ENCODE peak calls at places on chromosome 12, in eight cellular contexts. M is CD8-positive, alpha-beta T cell; A is lower leg skin; J is choroid plexus epithelial cell; R is IMR-90; W is A549; D is BE2C; E is uterus. B is an unnamed sample.

GRCh38 chr12:48182659-48183058 is 785 bp upstream of the CCDC184 start:
- DNase-seq in M (no peak), A (no peak), J (no peak), R (no peak), W (no peak), D (no peak), E (no peak), B (no peak)

GRCh38 chr12:110742718-110743570 is at the start of gene PPP1CC:
- DNase-seq in M (peak; percentile 94), A (peak; percentile 93), J (peak; percentile 94), R (peak; percentile 89), W (peak; percentile 96), D (peak; percentile 95), E (peak; percentile 92), B (peak; percentile 93)

GRCh38 chr12:90653051-90653450 is 301.9 kb downstream of the CCER1 start:
- DNase-seq in M (no peak), A (no peak), J (peak; percentile 57), R (peak; percentile 71), W (no peak), D (no peak), E (no peak), B (no peak)

GRCh38 chr12:22800332-22800731 is 175.4 kb downstream of the ETNK1 start:
- DNase-seq in M (no peak), A (no peak), J (no peak), R (no peak), W (no peak), D (no peak), E (no peak), B (no peak)

GRCh38 chr12:19183121-19183838 is 53.7 kb downstream of the PLEKHA5 start:
- DNase-seq in M (no peak), A (no peak), J (peak; percentile 77), R (peak; percentile 37), W (peak; percentile 30), D (no peak), E (no peak), B (peak; percentile 50)

GRCh38 chr12:3170423-3171194 is 93.4 kb downstream of the TSPAN9 start:
- DNase-seq in M (no peak), A (no peak), J (peak; percentile 94), R (peak; percentile 97), W (peak; percentile 77), D (no peak), E (no peak), B (peak; percentile 95)

GRCh38 chr12:131643581-131644452 is 67.1 kb upstream of the SFSWAP start:
- DNase-seq in M (no peak), A (no peak), J (no peak), R (no peak), W (no peak), D (no peak), E (no peak), B (no peak)

GRCh38 chr12:2192231-2192630 is 139.4 kb downstream of the CACNA1C start:
- DNase-seq in M (no peak), A (no peak), J (no peak), R (no peak), W (no peak), D (no peak), E (no peak), B (no peak)

GRCh38 chr12:91021076-91021475 is 16.3 kb upstream of the EPYC start:
- DNase-seq in M (no peak), A (no peak), J (no peak), R (no peak), W (no peak), D (no peak), E (no peak), B (no peak)

GRCh38 chr12:14418526-14418925 is 53.0 kb downstream of the ATF7IP start:
- DNase-seq in M (no peak), A (no peak), J (peak; percentile 63), R (peak; percentile 38), W (no peak), D (no peak), E (no peak), B (peak; percentile 50)

GRCh38 chr12:97875064-97875463 is 412.5 kb downstream of the RMST start:
- DNase-seq in M (no peak), A (no peak), J (no peak), R (no peak), W (no peak), D (no peak), E (no peak), B (no peak)

GRCh38 chr12:14367097-14367661 is 1.7 kb downstream of the ATF7IP start:
- DNase-seq in M (no peak), A (no peak), J (peak; percentile 81), R (peak; percentile 32), W (peak; percentile 19), D (no peak), E (no peak), B (peak; percentile 60)

GRCh38 chr12:98355322-98355721 is 160.1 kb upstream of the TMPO start:
- DNase-seq in M (no peak), A (no peak), J (peak; percentile 67), R (peak; percentile 54), W (peak; percentile 23), D (no peak), E (no peak), B (peak; percentile 7)

GRCh38 chr12:111288771-111289170 is 80.1 kb downstream of the PHETA1 start:
- DNase-seq in M (no peak), A (no peak), J (no peak), R (no peak), W (no peak), D (no peak), E (no peak), B (no peak)

GRCh38 chr12:16870845-16871244 is 264.9 kb upstream of the LMO3 start:
- DNase-seq in M (no peak), A (no peak), J (no peak), R (no peak), W (no peak), D (no peak), E (no peak), B (no peak)

GRCh38 chr12:29225834-29226233 is 76.8 kb downstream of the FAR2 start:
- DNase-seq in M (no peak), A (no peak), J (no peak), R (no peak), W (no peak), D (no peak), E (no peak), B (no peak)

GRCh38 chr12:29223936-29224921 is 75.2 kb downstream of the FAR2 start:
- DNase-seq in M (no peak), A (no peak), J (peak; percentile 58), R (peak; percentile 14), W (no peak), D (no peak), E (no peak), B (no peak)

GRCh38 chr12:29222200-29222599 is 73.1 kb downstream of the FAR2 start:
- DNase-seq in M (no peak), A (no peak), J (no peak), R (no peak), W (no peak), D (no peak), E (no peak), B (no peak)

GRCh38 chr12:29220632-29221336 is 71.7 kb downstream of the FAR2 start:
- DNase-seq in M (no peak), A (no peak), J (no peak), R (no peak), W (no peak), D (no peak), E (no peak), B (no peak)

DNA sequence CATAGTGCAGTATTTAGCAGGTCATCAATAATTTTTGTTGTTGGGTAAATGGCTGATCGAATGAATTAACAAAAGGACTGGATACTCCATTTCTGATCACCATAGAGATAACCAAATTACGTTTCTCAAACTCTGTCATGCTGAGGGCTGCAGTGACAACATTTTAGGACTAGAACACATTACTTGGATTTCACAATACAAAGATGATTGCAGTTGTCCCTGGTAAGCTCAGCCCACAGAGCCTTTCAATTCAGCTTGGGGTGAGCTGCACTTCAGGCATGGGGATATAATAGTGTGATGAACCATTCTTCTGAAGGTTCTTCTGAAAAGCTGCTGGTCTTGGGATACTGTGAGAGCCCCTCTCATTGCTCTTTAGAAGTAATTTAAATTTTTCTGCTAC is 74.4 kb downstream of the FAR2 start:
- DNase-seq in M (no peak), A (no peak), J (no peak), R (no peak), W (no peak), D (no peak), E (no peak), B (no peak)
- H3K4me3 ChIP-seq in M (no peak overlapping the region), A (no peak overlapping the region), J (no peak overlapping the region), R (no peak overlapping the region), W (no peak overlapping the region), D (no peak overlapping the region), E (no peak overlapping the region), B (no peak overlapping the region)

GRCh38 chr12:55515696-55516095 is 23.5 kb downstream of the OR6C68 start:
- DNase-seq in M (no peak), A (no peak), J (no peak), R (no peak), W (peak; percentile 6), D (no peak), E (no peak), B (no peak)
- TF ChIP-seq CTCF in M (no peak), A (no peak), J (no peak), R (no peak), W (no peak), D (no peak), E (no peak), B (no peak)

GRCh38 chr12:53218551-53219114 is 11.6 kb upstream of the ITGB7 start:
- DNase-seq in M (no peak), A (no peak), J (no peak), R (no peak), W (no peak), D (no peak), E (no peak), B (peak; percentile 47)
- H3K4me3 ChIP-seq in M (peak overlapping the region; percentile 69), A (peak overlapping the region; percentile 38), J (peak overlapping the region; percentile 81), R (peak overlapping the region; percentile 53), W (peak overlapping the region; percentile 61), D (no peak overlapping the region), E (peak overlapping the region; percentile 73), B (peak overlapping the region; percentile 67)

GRCh38 chr12:105507311-105508035 is 177.0 kb downstream of the C12orf75 start:
- DNase-seq in M (no peak), A (no peak), J (peak; percentile 69), R (no peak), W (no peak), D (no peak), E (no peak), B (peak; percentile 28)

GRCh38 chr12:105506678-105507310 is 176.3 kb downstream of the C12orf75 start:
- DNase-seq in M (no peak), A (no peak), J (no peak), R (no peak), W (no peak), D (no peak), E (no peak), B (no peak)

GRCh38 chr12:105499223-105499622 is 168.7 kb downstream of the C12orf75 start:
- DNase-seq in M (no peak), A (no peak), J (no peak), R (no peak), W (no peak), D (no peak), E (no peak), B (no peak)

GRCh38 chr12:105504286-105504685 is 173.8 kb downstream of the C12orf75 start:
- DNase-seq in M (no peak), A (no peak), J (no peak), R (no peak), W (no peak), D (no peak), E (no peak), B (no peak)

DNA sequence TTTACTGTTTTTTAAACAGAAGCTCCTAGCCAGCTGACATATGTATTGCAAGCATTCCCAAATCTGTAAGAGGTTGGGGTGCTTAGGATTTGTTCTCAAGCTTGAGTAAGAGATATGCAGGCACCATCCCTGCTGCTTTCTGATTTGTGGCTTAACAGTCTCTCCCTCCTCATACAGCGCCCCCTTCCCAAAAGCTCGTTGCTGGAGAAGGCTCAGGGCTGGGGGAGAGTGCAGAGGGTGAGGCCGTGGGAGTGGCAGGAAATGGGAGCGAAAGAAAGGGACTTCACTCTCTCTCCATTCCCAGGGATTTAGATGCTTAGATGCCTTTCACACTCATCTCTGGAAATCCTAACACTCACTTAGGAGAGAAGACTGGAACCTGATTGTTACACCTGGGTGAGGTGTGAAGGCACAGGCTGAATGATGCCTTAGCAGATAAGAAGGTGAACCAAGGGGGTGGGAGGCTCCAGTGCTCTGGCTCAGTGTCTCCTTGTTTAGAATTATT is 172.0 kb downstream of the C12orf75 start:
- DNase-seq in M (no peak), A (no peak), J (no peak), R (no peak), W (no peak), D (no peak), E (no peak), B (no peak)
- TF ChIP-seq CTCF in M (no peak), A (no peak), J (no peak), R (no peak), W (no peak), D (no peak), E (no peak), B (no peak)